ENCODE peak calls at places on chromosomes 1 and 21, in seven cellular contexts. One of them, this sample, is unnamed.
A peak's percentile ranks its signal among the peaks of the same experiment; 100 is the strongest.

GRCh38 chr1:65395887-65396612 is 24.4 kb upstream of the LEPR start:
- DNase-seq in activated T-cell treated with anti-CD3 and anti-CD28 coated beads, Interleukin-2, amount 50 U/mL, for 72 hours: no peak
- DNase-seq in HT-29: no peak
- DNase-seq in substantia nigra: no peak
- DNase-seq in activated naive CD4-positive, alpha-beta T cell: no peak
- DNase-seq in EH: peak; percentile 84
- DNase-seq in CD4-positive, alpha-beta T cell: no peak
- DNase-seq in this sample: no peak

GRCh38 chr1:169588785-169589485 is 2.7 kb upstream of the F5 start:
- DNase-seq in substantia nigra: no peak
- DNase-seq in HT-29: peak; percentile 39
- DNase-seq in activated T-cell treated with anti-CD3 and anti-CD28 coated beads, Interleukin-2, amount 50 U/mL, for 72 hours: peak; percentile 52
- DNase-seq in activated naive CD4-positive, alpha-beta T cell: no peak
- DNase-seq in CD4-positive, alpha-beta T cell: no peak
- DNase-seq in EH: no peak
- DNase-seq in this sample: no peak

GRCh38 chr1:154749078-154749760 is 120.9 kb downstream of the KCNN3 start:
- DNase-seq in HT-29: peak; percentile 79
- DNase-seq in EH: peak; percentile 54
- DNase-seq in CD4-positive, alpha-beta T cell: no peak
- DNase-seq in substantia nigra: peak; percentile 45
- DNase-seq in activated T-cell treated with anti-CD3 and anti-CD28 coated beads, Interleukin-2, amount 50 U/mL, for 72 hours: peak; percentile 67
- DNase-seq in activated naive CD4-positive, alpha-beta T cell: no peak
- DNase-seq in this sample: no peak

GRCh38 chr21:32189688-32190483 is 89.0 kb downstream of the MIS18A start:
- DNase-seq in activated T-cell treated with anti-CD3 and anti-CD28 coated beads, Interleukin-2, amount 50 U/mL, for 72 hours: no peak
- DNase-seq in activated naive CD4-positive, alpha-beta T cell: no peak
- DNase-seq in CD4-positive, alpha-beta T cell: no peak
- DNase-seq in substantia nigra: no peak
- DNase-seq in HT-29: no peak
- DNase-seq in EH: no peak
- DNase-seq in this sample: no peak

GRCh38 chr1:17027403-17027802 is 15.7 kb upstream of the ATP13A2 start:
- DNase-seq in CD4-positive, alpha-beta T cell: no peak
- DNase-seq in activated naive CD4-positive, alpha-beta T cell: no peak
- DNase-seq in substantia nigra: no peak
- DNase-seq in activated T-cell treated with anti-CD3 and anti-CD28 coated beads, Interleukin-2, amount 50 U/mL, for 72 hours: no peak
- DNase-seq in EH: peak; percentile 53
- DNase-seq in HT-29: no peak
- DNase-seq in this sample: no peak

GRCh38 chr1:40625076-40625475 is 40.4 kb downstream of the RIMS3 start:
- DNase-seq in substantia nigra: no peak
- DNase-seq in HT-29: peak; percentile 28
- DNase-seq in CD4-positive, alpha-beta T cell: no peak
- DNase-seq in EH: peak; percentile 32
- DNase-seq in activated naive CD4-positive, alpha-beta T cell: no peak
- DNase-seq in activated T-cell treated with anti-CD3 and anti-CD28 coated beads, Interleukin-2, amount 50 U/mL, for 72 hours: peak; percentile 36
- DNase-seq in this sample: peak; percentile 45

GRCh38 chr21:42633858-42634257 is 19.6 kb upstream of the PDE9A start:
- DNase-seq in EH: no peak
- DNase-seq in substantia nigra: no peak
- DNase-seq in activated naive CD4-positive, alpha-beta T cell: no peak
- DNase-seq in activated T-cell treated with anti-CD3 and anti-CD28 coated beads, Interleukin-2, amount 50 U/mL, for 72 hours: no peak
- DNase-seq in CD4-positive, alpha-beta T cell: no peak
- DNase-seq in HT-29: no peak
- DNase-seq in this sample: no peak

GRCh38 chr1:234709473-234710279 is 99.7 kb upstream of the IRF2BP2 start:
- DNase-seq in activated naive CD4-positive, alpha-beta T cell: no peak
- DNase-seq in HT-29: no peak
- DNase-seq in substantia nigra: no peak
- DNase-seq in activated T-cell treated with anti-CD3 and anti-CD28 coated beads, Interleukin-2, amount 50 U/mL, for 72 hours: no peak
- DNase-seq in EH: no peak
- DNase-seq in CD4-positive, alpha-beta T cell: no peak
- DNase-seq in this sample: no peak

GRCh38 chr1:191582169-191582568 is 576.1 kb upstream of the RGS18 start:
- DNase-seq in activated naive CD4-positive, alpha-beta T cell: no peak
- DNase-seq in EH: no peak
- DNase-seq in CD4-positive, alpha-beta T cell: no peak
- DNase-seq in substantia nigra: no peak
- DNase-seq in activated T-cell treated with anti-CD3 and anti-CD28 coated beads, Interleukin-2, amount 50 U/mL, for 72 hours: no peak
- DNase-seq in HT-29: no peak
- DNase-seq in this sample: no peak

GRCh38 chr1:66980745-66981367 is 56.1 kb downstream of the MIER1 start:
- DNase-seq in HT-29: no peak
- DNase-seq in activated T-cell treated with anti-CD3 and anti-CD28 coated beads, Interleukin-2, amount 50 U/mL, for 72 hours: no peak
- DNase-seq in substantia nigra: no peak
- DNase-seq in CD4-positive, alpha-beta T cell: no peak
- DNase-seq in EH: peak; percentile 11
- DNase-seq in activated naive CD4-positive, alpha-beta T cell: no peak
- DNase-seq in this sample: no peak